ENCODE peak calls at places on chromosomes 2 and 18, in four cellular contexts. L is uterus; U is GM13977; T is CD4-positive, alpha-beta T cell. C is an unnamed sample.
A peak's percentile ranks its signal among the peaks of the same experiment; 100 is the strongest.

GRCh38 chr2:212548459-212548815 is 9.8 kb upstream of the ERBB4 start:
- DNase-seq in U (no peak), T (no peak), L (no peak), C (no peak)

GRCh38 chr2:1727101-1727771 is 17.1 kb downstream of the PXDN start:
- DNase-seq in T (no peak), U (no peak), L (peak; percentile 13), C (no peak)

GRCh38 chr2:108965540-108966299 is 23.3 kb downstream of the EDAR start:
- DNase-seq in U (no peak), L (no peak), T (peak; percentile 45), C (no peak)

GRCh38 chr18:63161728-63162195 is 157.8 kb downstream of the BCL2 start:
- DNase-seq in L (peak; percentile 92), U (peak; percentile 76), T (peak; percentile 69), C (peak; percentile 48)

GRCh38 chr2:144460981-144461766 is 58.7 kb downstream of the ZEB2 start:
- DNase-seq in U (no peak), L (peak; percentile 69), T (no peak), C (no peak)

GRCh38 chr18:30245756-30246515 is 796.6 kb downstream of the DSC3 start:
- DNase-seq in T (no peak), L (no peak), U (no peak), C (no peak)

GRCh38 chr2:239398536-239398935 is 2.3 kb downstream of the HDAC4 start:
- DNase-seq in T (peak; percentile 31), L (no peak), U (no peak), C (no peak)

GRCh38 chr2:159285929-159286708 is at the start of gene WDSUB1:
- DNase-seq in T (peak; percentile 36), L (peak; percentile 73), U (peak; percentile 30), C (peak; percentile 32)

GRCh38 chr2:36408198-36408703 is 52.7 kb downstream of the CRIM1 start:
- DNase-seq in L (no peak), T (no peak), U (no peak), C (no peak)

GRCh38 chr2:20839052-20839451 is 16.2 kb upstream of the LDAH start:
- DNase-seq in U (no peak), T (no peak), L (no peak), C (no peak)

GRCh38 chr2:80300346-80300745 is 4.2 kb downstream of the LRRTM1 start:
- DNase-seq in U (no peak), T (no peak), L (no peak), C (no peak)

GRCh38 chr18:49273201-49273880 is 187.1 kb downstream of the DYM start:
- DNase-seq in T (no peak), L (no peak), U (no peak), C (no peak)

GRCh38 chr2:84844141-84844540 is 36.7 kb downstream of the TRABD2A start:
- DNase-seq in T (no peak), L (no peak), U (no peak), C (no peak)

GRCh38 chr2:218404351-218405145 is 4.9 kb downstream of the CTDSP1 start:
- DNase-seq in L (no peak), T (no peak), U (no peak), C (no peak)

GRCh38 chr2:128424806-128425205 is 106.1 kb upstream of the HS6ST1 start:
- DNase-seq in T (no peak), U (no peak), L (no peak), C (no peak)

GRCh38 chr2:37379881-37380296 is 35.5 kb downstream of the QPCT start:
- DNase-seq in L (no peak), T (no peak), U (no peak), C (no peak)

GRCh38 chr18:57970356-57971095 is 73.5 kb upstream of the NEDD4L start:
- DNase-seq in T (no peak), L (no peak), U (no peak), C (no peak)

GRCh38 chr2:43776317-43776716 is 2.5 kb downstream of the DYNC2LI1 start:
- DNase-seq in L (no peak), T (no peak), U (no peak), C (no peak)

GRCh38 chr2:67649331-67650071 is 252.4 kb downstream of the ETAA1 start:
- DNase-seq in L (peak; percentile 77), T (no peak), U (no peak), C (no peak)

GRCh38 chr2:120773186-120773800 is 37.6 kb downstream of the GLI2 start:
- DNase-seq in L (no peak), U (no peak), T (no peak), C (no peak)

GRCh38 chr18:48167901-48168300 is 237.4 kb upstream of the SMAD2 start:
- DNase-seq in L (no peak), U (no peak), T (no peak), C (no peak)

GRCh38 chr2:128457006-128457604 is 138.4 kb upstream of the HS6ST1 start:
- DNase-seq in U (no peak), L (no peak), T (no peak), C (no peak)

GRCh38 chr18:32427084-32427933 is 43.4 kb downstream of the GAREM1 start:
- DNase-seq in U (no peak), L (no peak), T (no peak), C (no peak)

GRCh38 chr2:23426284-23426905 is 41.4 kb downstream of the KLHL29 start:
- DNase-seq in U (no peak), T (no peak), L (peak; percentile 39), C (no peak)

GRCh38 chr18:78911751-78912283 is 67.8 kb upstream of the SALL3 start:
- DNase-seq in L (no peak), T (no peak), U (no peak), C (no peak)

GRCh38 chr2:223918671-223919134 is 26.4 kb downstream of the WDFY1 start:
- DNase-seq in L (no peak), U (no peak), T (no peak), C (no peak)

GRCh38 chr2:29528891-29529520 is 392.4 kb downstream of the ALK start:
- DNase-seq in T (no peak), L (no peak), U (no peak), C (no peak)

GRCh38 chr2:85017436-85018048 is 46.6 kb downstream of the KCMF1 start:
- DNase-seq in U (no peak), L (no peak), T (no peak), C (no peak)

GRCh38 chr18:46497129-46497528 is 159.9 kb downstream of the LOXHD1 start:
- DNase-seq in U (no peak), T (no peak), L (no peak), C (no peak)

GRCh38 chr2:100982431-100982861 is 19.6 kb upstream of the RPL31 start:
- DNase-seq in L (no peak), U (no peak), T (no peak), C (no peak)

DNA sequence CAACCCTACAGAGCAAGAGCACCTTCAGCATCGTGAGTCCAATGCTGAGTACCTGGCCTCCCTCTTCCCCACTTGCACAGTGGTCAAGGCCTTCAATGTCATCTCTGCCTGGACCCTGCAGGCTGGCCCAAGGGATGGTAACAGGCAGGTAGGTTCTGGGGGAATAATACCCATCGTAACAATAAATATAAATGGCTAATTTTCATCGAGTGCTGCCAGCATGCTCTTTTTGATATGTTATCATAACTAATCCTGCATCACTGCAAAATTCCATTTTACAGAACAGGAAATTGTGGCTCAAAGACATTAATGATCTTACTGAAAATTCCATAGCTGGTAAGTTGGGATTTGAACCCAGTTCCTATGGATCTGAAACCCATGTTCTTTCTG is 22.2 kb downstream of the STEAP3 start:
- DNase-seq in L (no peak), T (no peak), U (no peak), C (no peak)
- TF ChIP-seq CTCF in L (no peak), T (no peak), U (no peak), C (no peak)

GRCh38 chr2:177285892-177286715 is 21.6 kb upstream of the NFE2L2 start:
- DNase-seq in L (no peak), U (no peak), T (no peak), C (no peak)
- TF ChIP-seq CTCF in L (no peak), U (no peak), T (no peak), C (no peak)

DNA sequence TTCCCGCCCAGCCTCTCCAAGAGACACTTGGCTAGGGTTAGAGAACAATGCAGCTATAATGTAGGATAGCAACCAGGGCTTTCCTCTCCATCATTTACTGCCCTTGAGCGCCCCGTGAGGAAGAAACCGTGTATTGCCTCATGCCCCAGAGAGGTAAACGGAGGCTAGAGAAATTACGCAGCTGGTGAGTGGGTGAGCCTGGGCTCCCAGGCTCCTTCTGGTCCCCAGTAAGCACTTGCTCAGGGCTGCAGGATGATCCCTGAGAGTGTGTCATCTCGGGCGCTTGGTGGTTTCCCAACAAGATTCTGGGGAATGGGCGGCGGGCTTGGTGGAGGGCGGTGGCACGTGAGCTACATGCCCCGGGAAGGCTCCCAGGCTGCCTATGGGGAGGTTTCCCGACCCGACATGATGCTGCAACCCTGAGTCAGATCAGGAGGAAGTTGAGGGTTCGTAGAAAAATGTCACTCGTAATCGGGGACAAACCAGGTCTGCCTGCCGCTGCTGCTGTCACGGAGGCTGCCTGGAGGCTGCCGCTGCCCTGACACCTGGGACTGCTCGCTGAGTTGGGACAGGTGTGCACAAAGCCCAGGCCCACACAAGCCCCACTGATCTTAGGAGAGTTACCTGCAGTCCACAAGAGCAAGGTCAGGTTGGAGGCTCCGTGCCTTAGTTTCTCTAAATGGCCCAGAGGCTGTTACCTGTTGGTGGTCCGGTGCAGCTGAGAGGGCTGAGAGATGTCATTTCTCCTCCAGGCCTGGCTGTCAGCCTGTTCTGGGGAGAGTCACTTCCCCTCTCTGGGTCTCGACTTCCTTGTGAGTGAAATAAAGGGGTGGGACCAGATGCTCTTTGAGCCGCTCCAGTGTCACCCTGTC is at the start of gene GPR55:
- DNase-seq in T (peak; percentile 50), L (no peak), U (peak; percentile 73), C (peak; percentile 18)
- TF ChIP-seq CTCF in T (no peak), L (no peak), U (peak; percentile 65), C (no peak)

DNA sequence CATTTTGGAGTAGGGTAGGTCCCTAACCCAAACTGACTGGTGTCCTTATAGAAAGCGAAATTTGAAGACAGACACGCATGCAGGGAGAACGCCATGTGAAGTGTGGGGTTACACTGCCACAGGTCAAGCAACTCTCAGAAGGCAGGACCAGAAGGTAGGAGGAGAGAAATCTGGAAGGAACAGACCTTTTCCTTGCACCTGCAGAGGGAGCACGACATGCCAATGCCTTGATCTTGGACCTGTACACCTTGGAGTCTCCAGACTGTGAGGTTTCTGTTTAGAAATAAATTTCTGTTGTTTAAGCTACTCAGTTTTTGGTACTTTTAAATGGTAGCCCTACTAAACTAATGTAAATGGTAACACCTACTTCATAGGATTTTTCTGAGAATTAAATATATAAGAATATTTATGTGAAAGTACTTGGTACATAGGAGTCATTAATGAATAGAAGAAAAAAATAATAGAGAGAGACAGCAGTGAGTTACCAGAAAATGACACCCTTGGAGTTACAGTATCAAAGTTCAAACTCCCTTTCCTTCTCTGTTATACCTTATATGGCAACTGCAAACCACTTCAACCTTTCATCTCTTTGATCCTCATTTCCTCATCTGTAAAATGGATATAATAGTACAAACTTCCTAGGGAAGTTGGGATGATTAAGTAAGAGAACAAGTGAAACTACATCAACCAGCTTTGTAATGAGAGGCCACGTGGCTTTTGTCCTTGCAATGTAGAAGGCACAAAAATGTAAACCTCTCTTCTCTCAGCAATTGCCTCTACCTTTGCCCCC is 184.9 kb upstream of the PARD3B start:
- DNase-seq in U (no peak), T (no peak), L (no peak), C (no peak)
- TF ChIP-seq CTCF in U (no peak), T (no peak), L (no peak), C (no peak)

DNA sequence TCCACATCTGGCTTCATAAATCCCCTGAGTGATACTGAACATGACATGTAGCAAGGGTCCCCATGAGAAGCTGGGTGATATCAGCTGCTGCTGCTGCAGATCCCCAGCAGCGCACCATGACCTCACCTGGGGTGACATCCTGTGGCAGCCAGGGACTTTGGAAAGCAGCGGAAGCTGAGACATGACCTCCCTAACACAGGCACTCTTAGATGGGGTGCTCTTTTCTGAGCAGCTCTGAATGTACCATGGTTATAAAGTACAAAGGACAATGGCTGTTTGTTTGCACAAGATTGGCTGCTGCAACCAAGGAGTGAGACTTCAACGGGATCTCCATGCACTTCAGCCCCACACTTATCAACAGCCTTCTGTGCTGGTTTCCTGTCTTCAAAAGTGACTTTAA is 74.7 kb upstream of the TMEM200C start:
- DNase-seq in T (no peak), U (no peak), L (no peak), C (no peak)
- TF ChIP-seq CTCF in T (no peak), U (no peak), L (no peak), C (no peak)